ENCODE peak calls at places on chromosomes 2 and 18, in five cellular contexts. B is aorta, A is psoas muscle, H is cardiac muscle cell, X is AG04449. S is an unnamed sample.

GRCh38 chr2:232522014-232522854 is 2.0 kb downstream of the PRSS56 start:
- DNase-seq in B (peak; percentile 61), A (peak; percentile 70), H (peak; percentile 68), X (no peak), S (peak; percentile 14)

GRCh38 chr18:79542876-79543750 is 136.5 kb upstream of the CTDP1 start:
- DNase-seq in B (peak; percentile 36), A (no peak), H (no peak), X (no peak), S (no peak)

GRCh38 chr2:184835081-184835728 is 236.9 kb downstream of the ZNF804A start:
- DNase-seq in B (no peak), A (no peak), H (peak; percentile 66), X (no peak), S (no peak)

GRCh38 chr2:120586507-120587283 is 149.0 kb upstream of the GLI2 start:
- DNase-seq in B (no peak), A (peak; percentile 14), H (no peak), X (no peak), S (no peak)

GRCh38 chr2:168708099-168708498 is 94.3 kb upstream of the NOSTRIN start:
- DNase-seq in B (no peak), A (no peak), H (no peak), X (no peak), S (no peak)

GRCh38 chr2:101699939-101700442 is 2.5 kb downstream of the MAP4K4 start:
- DNase-seq in B (no peak), A (no peak), H (peak; percentile 14), X (no peak), S (peak; percentile 74)

GRCh38 chr2:233456934-233457333 is 102.6 kb downstream of the DGKD start:
- DNase-seq in B (no peak), A (no peak), H (no peak), X (no peak), S (no peak)

GRCh38 chr2:12325806-12326205 is 390.9 kb upstream of the TRIB2 start:
- DNase-seq in B (peak; percentile 82), A (no peak), H (no peak), X (no peak), S (peak; percentile 96)

GRCh38 chr18:58163004-58163590 is 119.1 kb downstream of the NEDD4L start:
- DNase-seq in B (no peak), A (no peak), H (no peak), X (no peak), S (no peak)

GRCh38 chr2:226799976-226800940 is 638 bp upstream of the IRS1 start:
- DNase-seq in B (no peak), A (no peak), H (no peak), X (no peak), S (peak; percentile 32)

GRCh38 chr2:156397229-156397628 is 39.0 kb upstream of the GPD2 start:
- DNase-seq in B (no peak), A (no peak), H (no peak), X (no peak), S (no peak)

GRCh38 chr18:11500153-11501122 is 109.0 kb upstream of the SLC35G4 start:
- DNase-seq in B (peak; percentile 58), A (peak; percentile 50), H (no peak), X (peak; percentile 85), S (peak; percentile 87)

GRCh38 chr2:174005801-174006419 is 40.7 kb upstream of the SP3 start:
- DNase-seq in B (no peak), A (no peak), H (no peak), X (no peak), S (no peak)

GRCh38 chr2:20661981-20662937 is 4.7 kb upstream of the GDF7 start:
- DNase-seq in B (peak; percentile 29), A (no peak), H (no peak), X (no peak), S (no peak)

GRCh38 chr2:61950133-61950560 is 44.7 kb downstream of the COMMD1 start:
- DNase-seq in B (no peak), A (no peak), H (no peak), X (no peak), S (peak; percentile 70)

GRCh38 chr2:233178994-233179847 is 72.3 kb upstream of the ATG16L1 start:
- DNase-seq in B (no peak), A (no peak), H (peak; percentile 43), X (no peak), S (no peak)

DNA sequence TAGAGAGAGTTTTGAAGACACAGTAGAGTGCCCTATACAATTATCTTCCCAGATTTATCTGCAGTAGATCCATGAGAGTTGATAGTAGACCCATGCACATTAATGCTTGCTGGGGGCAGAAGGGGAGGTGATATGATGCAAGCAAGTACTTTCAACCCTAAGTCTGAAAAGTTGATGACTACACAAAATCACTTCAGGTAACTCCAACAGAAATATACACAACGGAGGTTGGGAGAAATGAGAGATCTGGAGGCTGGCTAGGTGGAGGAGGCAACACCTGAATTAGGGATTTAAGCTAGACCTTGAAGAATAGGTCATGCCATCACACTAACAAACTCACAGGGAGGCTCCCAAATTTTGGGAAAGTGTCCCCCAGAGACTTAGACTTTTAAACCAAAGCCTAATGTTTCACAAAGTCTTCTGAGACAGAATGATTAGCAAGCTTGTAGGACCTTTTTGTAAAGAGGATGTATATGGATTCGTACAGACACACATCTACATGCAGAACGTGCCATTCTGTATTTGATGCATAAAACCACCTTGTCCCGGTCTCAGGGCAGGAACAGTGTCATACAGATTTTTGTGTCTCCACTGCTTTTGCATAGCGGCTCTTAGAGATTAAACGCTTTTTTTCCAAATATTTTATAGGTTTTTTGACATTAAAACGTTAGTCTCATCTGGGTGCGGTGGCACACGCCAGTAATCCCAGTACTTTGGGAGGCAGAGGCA is 937 bp upstream of the STAMBP start:
- DNase-seq in B (no peak), A (no peak), H (no peak), X (no peak), S (no peak)
- H3K4me3 ChIP-seq in B (no peak overlapping the region), A (peak overlapping the region; percentile 92), H (no peak overlapping the region), X (peak overlapping the region; percentile 82), S (peak overlapping the region; percentile 95)

GRCh38 chr2:237170017-237170416 is 84.3 kb downstream of the COPS8 start:
- DNase-seq in B (no peak), A (no peak), H (no peak), X (no peak), S (peak; percentile 88)
- H3K4me3 ChIP-seq in B (no peak overlapping the region), A (no peak overlapping the region), H (no peak overlapping the region), X (no peak overlapping the region), S (no peak overlapping the region)

DNA sequence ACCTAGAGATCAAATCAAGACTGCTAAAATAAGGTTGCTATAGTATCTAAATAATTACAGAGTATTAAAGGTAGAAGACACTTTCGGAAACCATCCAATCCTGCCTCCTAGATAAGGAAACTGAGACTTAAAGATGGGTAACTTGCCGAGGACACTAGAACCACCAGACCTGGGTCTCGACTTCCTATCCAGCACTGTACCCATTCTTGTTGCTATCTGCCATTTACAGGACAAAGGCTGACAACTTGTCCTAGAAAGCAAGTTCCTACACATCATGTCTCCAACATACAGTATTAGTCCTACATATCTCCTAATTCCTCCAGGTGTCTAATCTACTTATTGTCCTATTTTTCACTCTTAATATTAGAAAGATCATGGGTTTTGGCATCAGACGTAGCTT is 37.7 kb downstream of the TRAK2 start:
- DNase-seq in B (no peak), A (no peak), H (no peak), X (no peak), S (no peak)
- H3K4me3 ChIP-seq in B (no peak overlapping the region), A (peak overlapping the region; percentile 37), H (no peak overlapping the region), X (no peak overlapping the region), S (no peak overlapping the region)

GRCh38 chr2:107717666-107718065 is 109.0 kb upstream of the RGPD4 start:
- DNase-seq in B (no peak), A (no peak), H (peak; percentile 26), X (no peak), S (no peak)

GRCh38 chr2:107711941-107712340 is 114.8 kb upstream of the RGPD4 start:
- DNase-seq in B (no peak), A (no peak), H (no peak), X (no peak), S (no peak)

GRCh38 chr2:107712857-107713256 is 113.8 kb upstream of the RGPD4 start:
- DNase-seq in B (no peak), A (no peak), H (no peak), X (no peak), S (peak; percentile 17)
- H3K4me3 ChIP-seq in B (no peak overlapping the region), A (no peak overlapping the region), H (no peak overlapping the region), X (peak overlapping the region; percentile 12), S (no peak overlapping the region)

GRCh38 chr2:7013761-7014160 is 96.5 kb downstream of the RNF144A start:
- DNase-seq in B (no peak), A (no peak), H (no peak), X (no peak), S (no peak)

GRCh38 chr2:7010376-7010775 is 93.2 kb downstream of the RNF144A start:
- DNase-seq in B (no peak), A (no peak), H (no peak), X (peak; percentile 56), S (peak; percentile 85)

GRCh38 chr2:7014201-7014640 is 97.0 kb downstream of the RNF144A start:
- DNase-seq in B (no peak), A (no peak), H (peak; percentile 29), X (no peak), S (peak; percentile 78)

GRCh38 chr2:7011376-7012083 is 94.3 kb downstream of the RNF144A start:
- DNase-seq in B (no peak), A (no peak), H (no peak), X (peak; percentile 75), S (peak; percentile 93)

DNA sequence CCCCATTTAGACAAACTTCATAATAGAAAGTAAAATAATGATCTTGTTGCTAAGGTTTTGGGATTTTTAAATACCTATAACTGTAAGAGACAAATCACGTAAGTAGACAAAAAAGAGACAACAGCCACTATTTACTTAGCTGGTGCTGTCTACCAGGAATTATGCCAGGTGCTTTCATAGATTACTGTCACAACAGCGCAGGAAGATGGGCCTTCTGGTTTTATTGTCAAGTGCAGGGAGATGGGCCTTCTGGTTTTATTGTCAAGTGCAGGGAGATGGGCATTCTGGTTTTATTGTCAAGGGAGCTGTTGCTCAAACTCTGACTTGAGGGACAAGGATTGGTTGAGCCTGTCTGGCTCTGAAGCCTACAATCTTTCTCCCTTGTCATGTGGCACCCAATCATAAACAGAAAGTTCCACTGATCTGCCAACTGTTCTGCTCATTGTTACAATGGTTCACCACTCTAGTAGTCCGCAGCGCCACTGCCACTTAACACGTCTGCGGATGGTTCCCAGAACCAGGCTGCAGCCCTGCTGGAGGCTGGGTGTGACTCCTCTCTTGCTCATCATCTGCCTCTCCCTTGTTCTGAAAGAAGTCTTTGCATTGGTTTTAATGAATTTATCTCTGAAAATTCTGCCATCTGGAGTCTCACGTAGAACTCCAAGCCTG is 95.1 kb downstream of the RNF144A start:
- DNase-seq in B (no peak), A (no peak), H (peak; percentile 49), X (no peak), S (peak; percentile 60)
- H3K4me3 ChIP-seq in B (no peak overlapping the region), A (no peak overlapping the region), H (no peak overlapping the region), X (no peak overlapping the region), S (no peak overlapping the region)

GRCh38 chr2:39494784-39495251 is 57.7 kb upstream of the MAP4K3 start:
- DNase-seq in B (peak; percentile 58), A (peak; percentile 31), H (no peak), X (peak; percentile 97), S (peak; percentile 95)

GRCh38 chr2:39501412-39501811 is 64.3 kb upstream of the MAP4K3 start:
- DNase-seq in B (no peak), A (no peak), H (no peak), X (no peak), S (no peak)

GRCh38 chr2:39492701-39493100 is 55.6 kb upstream of the MAP4K3 start:
- DNase-seq in B (no peak), A (no peak), H (no peak), X (no peak), S (no peak)

GRCh38 chr2:39499336-39499735 is 62.3 kb upstream of the MAP4K3 start:
- DNase-seq in B (no peak), A (no peak), H (no peak), X (no peak), S (no peak)

GRCh38 chr2:39497077-39497867 is 60.2 kb upstream of the MAP4K3 start:
- DNase-seq in B (no peak), A (no peak), H (no peak), X (no peak), S (peak; percentile 82)
- H3K4me3 ChIP-seq in B (no peak overlapping the region), A (no peak overlapping the region), H (no peak overlapping the region), X (no peak overlapping the region), S (no peak overlapping the region)

S was measured in fibroblast of villous mesenchyme.